ENCODE peak calls at places on chromosomes 12 and 14, in five cellular contexts. O is heart left ventricle, T is EL, M is T-helper 9 cell, H is SW480. L is an unnamed sample.

GRCh38 chr14:20610002-20610765 is 19.0 kb upstream of the RNASE12 start:
- DNase-seq in M (peak), T (peak), O (peak), H (peak), L (peak)

GRCh38 chr12:56931474-56931978 is 2.7 kb downstream of the SDR9C7 start:
- DNase-seq in T (peak), H (peak), O (no peak), M (no peak), L (no peak)

GRCh38 chr14:37061697-37062096 is 110.7 kb downstream of the SLC25A21 start:
- DNase-seq in O (no peak), M (no peak), T (no peak), H (no peak), L (no peak)

GRCh38 chr12:91921555-91921954 is 224.1 kb downstream of the BTG1 start:
- DNase-seq in M (no peak), H (no peak), O (no peak), T (no peak), L (no peak)

GRCh38 chr12:132079190-132079589 is 64.9 kb downstream of the DDX51 start:
- DNase-seq in T (no peak), M (no peak), O (no peak), H (no peak), L (no peak)

GRCh38 chr12:93572712-93573551 is 457 bp downstream of the SOCS2 start:
- DNase-seq in O (peak), T (peak), H (no peak), M (no peak), L (peak)

GRCh38 chr12:130146532-130146931 is 15.7 kb upstream of the FZD10 start:
- DNase-seq in H (no peak), M (no peak), O (no peak), T (no peak), L (no peak)

GRCh38 chr12:29750131-29750927 is 33.4 kb downstream of the TMTC1 start:
- DNase-seq in M (no peak), T (no peak), H (no peak), O (no peak), L (no peak)

GRCh38 chr12:3959799-3960560 is 86.8 kb upstream of the PARP11 start:
- DNase-seq in H (no peak), O (peak), M (no peak), T (no peak), L (no peak)

GRCh38 chr12:20808521-20808920 is 2.0 kb upstream of the SLCO1B3 start:
- DNase-seq in O (no peak), M (no peak), H (no peak), T (no peak), L (no peak)

GRCh38 chr14:79659995-79660975 is 551.0 kb downstream of the DIO2 start:
- DNase-seq in O (no peak), T (no peak), M (no peak), H (peak), L (no peak)

GRCh38 chr14:89269404-89269803 is 147.6 kb downstream of the FOXN3 start:
- DNase-seq in M (no peak), O (no peak), T (no peak), H (no peak), L (no peak)

GRCh38 chr14:95620659-95621059 is 65.6 kb upstream of the TCL1B start:
- DNase-seq in T (no peak), H (no peak), O (no peak), M (no peak), L (no peak)

GRCh38 chr12:6276247-6276887 is 34.1 kb upstream of the PLEKHG6 start:
- DNase-seq in H (no peak), O (no peak), M (no peak), T (no peak), L (peak)

GRCh38 chr12:23340351-23340750 is 609.1 kb downstream of the SOX5 start:
- DNase-seq in M (no peak), O (no peak), T (no peak), H (no peak), L (no peak)

GRCh38 chr12:92096346-92097136 is 49.1 kb downstream of the BTG1 start:
- DNase-seq in O (no peak), H (no peak), M (no peak), T (no peak), L (no peak)

GRCh38 chr12:53676715-53677611 is 1.1 kb upstream of the ATP5MC2 start:
- DNase-seq in H (peak), M (no peak), T (peak), O (peak), L (peak)

GRCh38 chr12:132429932-132430643 is 59.9 kb upstream of the FBRSL1 start:
- DNase-seq in M (peak), H (peak), T (no peak), O (no peak), L (no peak)

GRCh38 chr14:106491851-106492250 is 965.5 kb downstream of the TMEM121 start:
- DNase-seq in M (no peak), H (no peak), O (no peak), T (no peak), L (no peak)

GRCh38 chr14:74988131-74988530 is 14.6 kb upstream of the EIF2B2 start:
- DNase-seq in T (peak), H (peak), M (no peak), O (no peak), L (no peak)